ENCODE peak calls at places on chromosome 6, in nine cellular contexts. K is GM03348; Y is stimulated activated CD8-positive, alpha-beta memory T cell treated with anti-CD3 and anti-CD28 coated beads, Interleukin-7, amount 100 ng/mL, for 1 hour; J is NCI-H2171 treated with DMSO at 0.1 percent for 48 hours; I is Kasumi-1; H is GM06990; F is KBM-7; L is right lobe of liver; D is GM10248. U is an unnamed sample.

GRCh38 chr6:121666809-121667208 is 231.4 kb downstream of the GJA1 start:
- DNase-seq in Y (no peak), H (no peak), L (no peak), D (no peak), I (peak), F (no peak), K (peak), J (no peak), U (no peak)

GRCh38 chr6:138691595-138692057 is 81.9 kb upstream of the CCDC28A start:
- DNase-seq in H (no peak), I (no peak), Y (no peak), K (peak), L (no peak), J (peak), F (no peak), D (no peak), U (peak)

GRCh38 chr6:161265554-161265953 is 8.3 kb downstream of the AGPAT4 start:
- DNase-seq in H (no peak), Y (no peak), L (no peak), J (no peak), D (no peak), F (no peak), K (no peak), I (no peak), U (no peak)

GRCh38 chr6:150079604-150080003 is 10.7 kb upstream of the ULBP3 start:
- DNase-seq in F (no peak), K (no peak), L (no peak), J (peak), I (peak), Y (no peak), H (no peak), D (no peak), U (no peak)

GRCh38 chr6:150128425-150128824 is 14.4 kb upstream of the PPP1R14C start:
- DNase-seq in F (no peak), D (no peak), Y (no peak), L (no peak), K (no peak), J (no peak), I (no peak), H (no peak), U (no peak)

GRCh38 chr6:14861491-14861943 is 384.4 kb upstream of the JARID2 start:
- DNase-seq in Y (no peak), F (peak), K (no peak), D (no peak), L (no peak), J (no peak), I (peak), H (no peak), U (no peak)

GRCh38 chr6:43050981-43051380 is 2.7 kb downstream of the CUL7 start:
- DNase-seq in K (no peak), D (no peak), F (no peak), L (no peak), H (no peak), Y (no peak), I (no peak), J (no peak), U (no peak)

GRCh38 chr6:24658573-24659511 is 7.9 kb downstream of the TDP2 start:
- DNase-seq in I (no peak), Y (no peak), J (no peak), D (no peak), K (peak), H (no peak), L (no peak), F (no peak), U (no peak)

GRCh38 chr6:133748628-133749027 is 140.3 kb upstream of the TCF21 start:
- DNase-seq in H (no peak), J (no peak), L (no peak), F (no peak), I (no peak), D (no peak), Y (no peak), K (no peak), U (no peak)

GRCh38 chr6:16966821-16967817 is 134.7 kb upstream of the STMND1 start:
- DNase-seq in J (no peak), Y (no peak), I (no peak), F (no peak), H (no peak), K (peak), D (no peak), L (peak), U (no peak)

GRCh38 chr6:148969679-148970078 is 222.8 kb downstream of the UST start:
- DNase-seq in H (no peak), Y (no peak), K (peak), J (peak), I (no peak), F (no peak), D (no peak), L (no peak), U (no peak)

U was measured in pancreas.